ENCODE peak calls at places on chromosomes 6 and 20, in six cellular contexts. J is activated T-helper 1 cell treated with Interleukin-2 at 50 U/mL for 16 hours; T is activated CD8-positive, alpha-beta memory T cell treated with anti-CD3 and anti-CD28 coated beads, Interleukin-2, amount 50 U/mL, for 4 hours; U is memory B cell; Q is T-helper 1 cell; Y is stimulated activated CD4-positive, alpha-beta T cell treated with anti-CD3 and anti-CD28 coated beads, TNF-alpha, amount 100 ng/mL, for 4 hours. I is an unnamed sample.

GRCh38 chr6:91895592-91895991 is 1308.7 kb upstream of the MAP3K7 start:
- DNase-seq in Q (no peak), U (no peak), Y (no peak), J (no peak), T (no peak), I (no peak)

GRCh38 chr20:38473353-38473795 is 731 bp downstream of the RALGAPB start:
- DNase-seq in U (no peak), J (no peak), Q (no peak), T (no peak), Y (no peak), I (no peak)

GRCh38 chr20:17844549-17845298 is 123.9 kb downstream of the SNX5 start:
- DNase-seq in T (no peak), Q (no peak), U (no peak), J (no peak), Y (no peak), I (no peak)

GRCh38 chr6:168282985-168283685 is 36.4 kb downstream of the DACT2 start:
- DNase-seq in U (no peak), Q (no peak), J (no peak), Y (no peak), T (no peak), I (no peak)

GRCh38 chr6:13573669-13574110 is 711 bp upstream of the SIRT5 start:
- DNase-seq in Q (no peak), Y (no peak), U (no peak), J (no peak), T (no peak), I (peak; percentile 31)

GRCh38 chr20:15081301-15081700 is 743.9 kb upstream of the FLRT3 start:
- DNase-seq in Y (no peak), T (no peak), J (no peak), Q (no peak), U (no peak), I (no peak)

GRCh38 chr20:62727584-62728027 is 19.0 kb downstream of the NTSR1 start:
- DNase-seq in U (no peak), Q (no peak), Y (no peak), T (no peak), J (no peak), I (no peak)

GRCh38 chr6:2636672-2637071 is 114.0 kb downstream of the MYLK4 start:
- DNase-seq in J (no peak), Y (no peak), U (no peak), T (no peak), Q (no peak), I (no peak)

GRCh38 chr6:4732691-4733315 is 43.4 kb upstream of the CDYL start:
- DNase-seq in Y (no peak), T (no peak), Q (no peak), U (no peak), J (no peak), I (no peak)

GRCh38 chr6:21887301-21888185 is 294.0 kb downstream of the SOX4 start:
- DNase-seq in T (no peak), Q (no peak), Y (no peak), J (no peak), U (no peak), I (no peak)

GRCh38 chr6:1470040-1470439 is 80.7 kb downstream of the FOXF2 start:
- DNase-seq in U (no peak), Q (no peak), Y (no peak), J (no peak), T (no peak), I (no peak)

GRCh38 chr6:71012871-71013456 is 56.1 kb upstream of the B3GAT2 start:
- DNase-seq in U (no peak), J (no peak), Q (peak; percentile 5), Y (no peak), T (no peak), I (no peak)

GRCh38 chr6:36912583-36912982 is 26.8 kb downstream of the C6orf89 start:
- DNase-seq in Y (peak; percentile 46), U (no peak), J (peak; percentile 42), T (peak; percentile 40), Q (peak; percentile 47), I (peak; percentile 98)

GRCh38 chr6:10193321-10193720 is 221.6 kb downstream of the TFAP2A start:
- DNase-seq in Q (no peak), T (no peak), Y (no peak), U (no peak), J (no peak), I (no peak)

GRCh38 chr6:16555550-16555949 is 205.7 kb downstream of the ATXN1 start:
- DNase-seq in J (no peak), Q (no peak), T (no peak), Y (no peak), U (no peak), I (no peak)

GRCh38 chr20:51425347-51426106 is 117.0 kb downstream of the NFATC2 start:
- DNase-seq in Q (peak; percentile 8), Y (no peak), T (no peak), J (no peak), U (no peak), I (no peak)

GRCh38 chr20:10672579-10673127 is 1.1 kb downstream of the JAG1 start:
- DNase-seq in Q (no peak), J (no peak), Y (no peak), T (peak; percentile 26), U (no peak), I (no peak)

GRCh38 chr20:1676650-1677049 is 19.1 kb upstream of the SIRPG start:
- DNase-seq in Y (no peak), J (no peak), Q (no peak), T (no peak), U (no peak), I (no peak)

GRCh38 chr6:144294016-144294415 is 8.9 kb downstream of the UTRN start:
- DNase-seq in Y (no peak), J (no peak), T (no peak), U (no peak), Q (no peak), I (no peak)

GRCh38 chr6:43107344-43108062 is 31.4 kb downstream of the PTK7 start:
- DNase-seq in J (no peak), Q (no peak), Y (no peak), U (no peak), T (no peak), I (no peak)

GRCh38 chr20:11101243-11101642 is 427.4 kb upstream of the JAG1 start:
- DNase-seq in U (no peak), Y (no peak), J (no peak), Q (no peak), T (no peak), I (no peak)

GRCh38 chr20:62924567-62925419 is 1.5 kb downstream of the DIDO1 start:
- DNase-seq in U (no peak), Q (no peak), J (no peak), T (no peak), Y (no peak), I (no peak)

GRCh38 chr6:52994031-52994788 is 874 bp downstream of the GSTA4 start:
- DNase-seq in Y (no peak), T (no peak), U (no peak), Q (no peak), J (no peak), I (no peak)

GRCh38 chr20:46914789-46915359 is 20.2 kb downstream of the EYA2 start:
- DNase-seq in T (no peak), U (no peak), J (no peak), Q (no peak), Y (no peak), I (no peak)